ENCODE peak calls at places on chromosomes 6 and 20, in ten cellular contexts. One of them, this sample, is unnamed.

GRCh38 chr6:56652231-56652630 is 9.5 kb upstream of the DST start:
- DNase-seq in lung: no peak
- DNase-seq in lower lobe of right lung: no peak
- DNase-seq in pancreas: no peak
- DNase-seq in thoracic aorta: no peak
- DNase-seq in CD8-positive, alpha-beta T cell: no peak
- DNase-seq in fibroblast of lung: peak
- DNase-seq in IMR-90: peak
- DNase-seq in transverse colon: no peak
- DNase-seq in uterus: no peak
- DNase-seq in this sample: no peak

GRCh38 chr6:147806697-147807096 is 298.2 kb downstream of the SAMD5 start:
- DNase-seq in lung: no peak
- DNase-seq in lower lobe of right lung: no peak
- DNase-seq in pancreas: no peak
- DNase-seq in thoracic aorta: no peak
- DNase-seq in CD8-positive, alpha-beta T cell: no peak
- DNase-seq in fibroblast of lung: no peak
- DNase-seq in IMR-90: no peak
- DNase-seq in transverse colon: no peak
- DNase-seq in uterus: no peak
- DNase-seq in this sample: no peak

GRCh38 chr6:81228912-81229540 is 523.5 kb downstream of the TENT5A start:
- DNase-seq in lung: no peak
- DNase-seq in lower lobe of right lung: no peak
- DNase-seq in pancreas: no peak
- DNase-seq in thoracic aorta: no peak
- DNase-seq in CD8-positive, alpha-beta T cell: no peak
- DNase-seq in fibroblast of lung: peak
- DNase-seq in IMR-90: peak
- DNase-seq in transverse colon: no peak
- DNase-seq in uterus: no peak
- DNase-seq in this sample: no peak

GRCh38 chr6:98924647-98925046 is 23.1 kb downstream of the FBXL4 start:
- DNase-seq in lung: no peak
- DNase-seq in lower lobe of right lung: no peak
- DNase-seq in pancreas: peak
- DNase-seq in thoracic aorta: no peak
- DNase-seq in CD8-positive, alpha-beta T cell: no peak
- DNase-seq in fibroblast of lung: no peak
- DNase-seq in IMR-90: no peak
- DNase-seq in transverse colon: no peak
- DNase-seq in uterus: no peak
- DNase-seq in this sample: no peak

GRCh38 chr6:44854712-44855111 is 467.2 kb downstream of the CDC5L start:
- DNase-seq in lung: no peak
- DNase-seq in lower lobe of right lung: no peak
- DNase-seq in pancreas: no peak
- DNase-seq in thoracic aorta: no peak
- DNase-seq in CD8-positive, alpha-beta T cell: no peak
- DNase-seq in fibroblast of lung: no peak
- DNase-seq in IMR-90: no peak
- DNase-seq in transverse colon: no peak
- DNase-seq in uterus: no peak
- DNase-seq in this sample: no peak

GRCh38 chr6:127857051-127857637 is 43.7 kb downstream of the THEMIS start:
- DNase-seq in lung: no peak
- DNase-seq in lower lobe of right lung: no peak
- DNase-seq in pancreas: no peak
- DNase-seq in thoracic aorta: no peak
- DNase-seq in CD8-positive, alpha-beta T cell: no peak
- DNase-seq in fibroblast of lung: no peak
- DNase-seq in IMR-90: no peak
- DNase-seq in transverse colon: no peak
- DNase-seq in uterus: no peak
- DNase-seq in this sample: no peak

GRCh38 chr20:37990571-37991151 is 42.6 kb downstream of the TTI1 start:
- DNase-seq in lung: peak
- DNase-seq in lower lobe of right lung: peak
- DNase-seq in pancreas: no peak
- DNase-seq in thoracic aorta: no peak
- DNase-seq in CD8-positive, alpha-beta T cell: peak
- DNase-seq in fibroblast of lung: peak
- DNase-seq in IMR-90: peak
- DNase-seq in transverse colon: peak
- DNase-seq in uterus: no peak
- DNase-seq in this sample: peak

GRCh38 chr20:41475507-41475906 is 108.9 kb upstream of the EMILIN3 start:
- DNase-seq in lung: no peak
- DNase-seq in lower lobe of right lung: no peak
- DNase-seq in pancreas: no peak
- DNase-seq in thoracic aorta: no peak
- DNase-seq in CD8-positive, alpha-beta T cell: no peak
- DNase-seq in fibroblast of lung: peak
- DNase-seq in IMR-90: no peak
- DNase-seq in transverse colon: no peak
- DNase-seq in uterus: no peak
- DNase-seq in this sample: no peak

GRCh38 chr20:52191132-52191435 is 495 bp downstream of the ZFP64 start:
- DNase-seq in lung: peak
- DNase-seq in lower lobe of right lung: no peak
- DNase-seq in pancreas: no peak
- DNase-seq in thoracic aorta: no peak
- DNase-seq in CD8-positive, alpha-beta T cell: no peak
- DNase-seq in fibroblast of lung: no peak
- DNase-seq in IMR-90: peak
- DNase-seq in transverse colon: no peak
- DNase-seq in uterus: no peak
- DNase-seq in this sample: no peak

GRCh38 chr20:11810316-11811130 is 107.2 kb upstream of the BTBD3 start:
- DNase-seq in lung: no peak
- DNase-seq in lower lobe of right lung: no peak
- DNase-seq in pancreas: no peak
- DNase-seq in thoracic aorta: no peak
- DNase-seq in CD8-positive, alpha-beta T cell: no peak
- DNase-seq in fibroblast of lung: peak
- DNase-seq in IMR-90: peak
- DNase-seq in transverse colon: no peak
- DNase-seq in uterus: no peak
- DNase-seq in this sample: no peak

GRCh38 chr20:59850018-59850641 is 83.3 kb downstream of the SYCP2 start:
- DNase-seq in lung: no peak
- DNase-seq in lower lobe of right lung: no peak
- DNase-seq in pancreas: no peak
- DNase-seq in thoracic aorta: no peak
- DNase-seq in CD8-positive, alpha-beta T cell: no peak
- DNase-seq in fibroblast of lung: peak
- DNase-seq in IMR-90: peak
- DNase-seq in transverse colon: no peak
- DNase-seq in uterus: no peak
- DNase-seq in this sample: no peak

GRCh38 chr6:692356-692851 is 535 bp downstream of the EXOC2 start:
- DNase-seq in lung: peak
- DNase-seq in lower lobe of right lung: peak
- DNase-seq in pancreas: peak
- DNase-seq in thoracic aorta: no peak
- DNase-seq in CD8-positive, alpha-beta T cell: peak
- DNase-seq in fibroblast of lung: peak
- DNase-seq in IMR-90: peak
- DNase-seq in transverse colon: peak
- DNase-seq in uterus: no peak
- DNase-seq in this sample: no peak

GRCh38 chr6:2158596-2159271 is 86.7 kb downstream of the GMDS start:
- DNase-seq in lung: no peak
- DNase-seq in lower lobe of right lung: no peak
- DNase-seq in pancreas: no peak
- DNase-seq in thoracic aorta: no peak
- DNase-seq in CD8-positive, alpha-beta T cell: no peak
- DNase-seq in fibroblast of lung: peak
- DNase-seq in IMR-90: peak
- DNase-seq in transverse colon: no peak
- DNase-seq in uterus: no peak
- DNase-seq in this sample: no peak

DNA sequence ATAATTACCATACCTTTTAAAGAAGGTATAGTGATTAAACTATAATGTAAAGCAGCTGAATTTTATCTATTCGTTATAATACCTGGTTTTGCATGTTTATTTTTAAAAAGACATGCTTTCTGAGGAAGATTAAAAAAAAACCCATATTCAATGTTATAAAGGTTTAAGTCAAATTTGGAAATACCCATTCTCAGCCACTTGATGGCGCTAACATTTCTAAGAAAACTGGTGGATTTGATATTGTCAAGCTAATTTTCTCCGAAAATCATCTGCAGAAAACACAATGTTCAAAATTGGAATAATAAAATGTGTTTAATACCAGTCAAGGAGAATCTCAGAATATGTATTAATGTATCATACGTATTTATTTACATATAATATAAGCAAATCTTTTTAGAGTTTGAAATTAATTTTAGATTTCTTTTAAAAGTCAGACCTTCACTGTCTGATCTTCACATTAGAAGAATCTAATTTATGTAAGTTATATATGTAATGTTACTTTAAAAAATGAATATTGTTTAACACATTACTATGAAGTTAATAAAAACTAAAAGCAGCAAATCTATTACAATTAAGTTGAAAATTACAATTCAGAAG is 35.0 kb downstream of the SHPRH start:
- DNase-seq in lung: no peak
- DNase-seq in lower lobe of right lung: no peak
- DNase-seq in pancreas: no peak
- DNase-seq in thoracic aorta: no peak
- DNase-seq in CD8-positive, alpha-beta T cell: no peak
- DNase-seq in fibroblast of lung: peak
- DNase-seq in IMR-90: peak
- DNase-seq in transverse colon: no peak
- DNase-seq in uterus: no peak
- DNase-seq in this sample: no peak
- TF ChIP-seq CTCF in lung: no peak
- TF ChIP-seq CTCF in lower lobe of right lung: peak
- TF ChIP-seq CTCF in pancreas: peak
- TF ChIP-seq CTCF in thoracic aorta: peak
- TF ChIP-seq CTCF in CD8-positive, alpha-beta T cell: peak
- TF ChIP-seq CTCF in fibroblast of lung: peak
- TF ChIP-seq CTCF in IMR-90: peak
- TF ChIP-seq CTCF in transverse colon: peak
- TF ChIP-seq CTCF in uterus: peak
- TF ChIP-seq CTCF in this sample: peak

DNA sequence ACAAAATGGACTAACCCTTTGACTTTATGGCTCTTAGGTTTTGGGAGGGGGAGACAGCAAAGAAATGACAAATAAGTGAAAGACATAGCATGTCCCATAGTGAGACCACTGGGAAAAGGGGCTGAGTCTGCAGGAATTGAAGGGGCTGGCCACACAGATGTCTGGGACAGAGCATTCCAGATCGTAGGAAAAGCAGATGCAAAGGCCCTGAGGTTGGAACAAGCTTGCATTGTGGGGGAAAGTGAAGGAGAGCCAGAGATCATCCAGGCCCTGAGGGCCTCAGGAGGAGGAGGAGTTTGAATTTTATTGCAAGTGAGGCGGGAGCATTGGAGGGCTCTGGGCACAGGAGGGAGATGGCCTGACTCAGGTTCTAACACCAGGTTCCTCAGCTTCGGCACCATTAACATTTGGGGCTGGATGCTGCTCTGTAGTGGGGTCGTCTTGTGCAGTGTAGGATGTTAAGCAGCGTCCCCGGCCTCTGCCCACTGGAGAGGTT is 97.5 kb downstream of the CEBPB start:
- DNase-seq in lung: no peak
- DNase-seq in lower lobe of right lung: no peak
- DNase-seq in pancreas: no peak
- DNase-seq in thoracic aorta: no peak
- DNase-seq in CD8-positive, alpha-beta T cell: no peak
- DNase-seq in fibroblast of lung: no peak
- DNase-seq in IMR-90: no peak
- DNase-seq in transverse colon: no peak
- DNase-seq in uterus: no peak
- DNase-seq in this sample: no peak
- H3K27ac ChIP-seq in lung: no peak
- H3K27ac ChIP-seq in lower lobe of right lung: no peak
- H3K27ac ChIP-seq in pancreas: no peak
- H3K27ac ChIP-seq in thoracic aorta: no peak
- H3K27ac ChIP-seq in CD8-positive, alpha-beta T cell: no peak
- H3K27ac ChIP-seq in fibroblast of lung: no peak
- H3K27ac ChIP-seq in IMR-90: no peak
- H3K27ac ChIP-seq in transverse colon: no peak
- H3K27ac ChIP-seq in uterus: peak
- H3K27ac ChIP-seq in this sample: no peak

GRCh38 chr6:121651420-121651819 is 216.0 kb downstream of the GJA1 start:
- DNase-seq in lung: no peak
- DNase-seq in lower lobe of right lung: no peak
- DNase-seq in pancreas: no peak
- DNase-seq in thoracic aorta: no peak
- DNase-seq in CD8-positive, alpha-beta T cell: no peak
- DNase-seq in fibroblast of lung: peak
- DNase-seq in IMR-90: peak
- DNase-seq in transverse colon: no peak
- DNase-seq in uterus: no peak
- DNase-seq in this sample: no peak
- TF ChIP-seq CTCF in lung: no peak
- TF ChIP-seq CTCF in lower lobe of right lung: no peak
- TF ChIP-seq CTCF in pancreas: no peak
- TF ChIP-seq CTCF in thoracic aorta: no peak
- TF ChIP-seq CTCF in CD8-positive, alpha-beta T cell: no peak
- TF ChIP-seq CTCF in fibroblast of lung: no peak
- TF ChIP-seq CTCF in IMR-90: no peak
- TF ChIP-seq CTCF in transverse colon: no peak
- TF ChIP-seq CTCF in uterus: no peak
- TF ChIP-seq CTCF in this sample: no peak

GRCh38 chr20:33466303-33466646 is 22.7 kb upstream of the SNTA1 start:
- DNase-seq in lung: no peak
- DNase-seq in lower lobe of right lung: no peak
- DNase-seq in pancreas: no peak
- DNase-seq in thoracic aorta: no peak
- DNase-seq in CD8-positive, alpha-beta T cell: no peak
- DNase-seq in fibroblast of lung: no peak
- DNase-seq in IMR-90: no peak
- DNase-seq in transverse colon: no peak
- DNase-seq in uterus: no peak
- DNase-seq in this sample: no peak

GRCh38 chr20:33470457-33470856 is 19.4 kb upstream of the CBFA2T2 start:
- DNase-seq in lung: no peak
- DNase-seq in lower lobe of right lung: no peak
- DNase-seq in pancreas: no peak
- DNase-seq in thoracic aorta: no peak
- DNase-seq in CD8-positive, alpha-beta T cell: no peak
- DNase-seq in fibroblast of lung: no peak
- DNase-seq in IMR-90: no peak
- DNase-seq in transverse colon: no peak
- DNase-seq in uterus: no peak
- DNase-seq in this sample: no peak

GRCh38 chr20:33463332-33464101 is 20.0 kb upstream of the SNTA1 start:
- DNase-seq in lung: no peak
- DNase-seq in lower lobe of right lung: no peak
- DNase-seq in pancreas: no peak
- DNase-seq in thoracic aorta: no peak
- DNase-seq in CD8-positive, alpha-beta T cell: no peak
- DNase-seq in fibroblast of lung: no peak
- DNase-seq in IMR-90: no peak
- DNase-seq in transverse colon: no peak
- DNase-seq in uterus: no peak
- DNase-seq in this sample: peak

GRCh38 chr20:33460711-33461110 is 17.1 kb upstream of the SNTA1 start:
- DNase-seq in lung: no peak
- DNase-seq in lower lobe of right lung: no peak
- DNase-seq in pancreas: no peak
- DNase-seq in thoracic aorta: no peak
- DNase-seq in CD8-positive, alpha-beta T cell: no peak
- DNase-seq in fibroblast of lung: no peak
- DNase-seq in IMR-90: no peak
- DNase-seq in transverse colon: peak
- DNase-seq in uterus: no peak
- DNase-seq in this sample: no peak

GRCh38 chr20:33465536-33466302 is 22.2 kb upstream of the SNTA1 start:
- DNase-seq in lung: no peak
- DNase-seq in lower lobe of right lung: no peak
- DNase-seq in pancreas: no peak
- DNase-seq in thoracic aorta: no peak
- DNase-seq in CD8-positive, alpha-beta T cell: no peak
- DNase-seq in fibroblast of lung: peak
- DNase-seq in IMR-90: no peak
- DNase-seq in transverse colon: no peak
- DNase-seq in uterus: no peak
- DNase-seq in this sample: no peak
- H3K27ac ChIP-seq in lung: no peak
- H3K27ac ChIP-seq in lower lobe of right lung: no peak
- H3K27ac ChIP-seq in pancreas: no peak
- H3K27ac ChIP-seq in thoracic aorta: no peak
- H3K27ac ChIP-seq in CD8-positive, alpha-beta T cell: no peak
- H3K27ac ChIP-seq in fibroblast of lung: no peak
- H3K27ac ChIP-seq in IMR-90: no peak
- H3K27ac ChIP-seq in transverse colon: no peak
- H3K27ac ChIP-seq in uterus: no peak
- H3K27ac ChIP-seq in this sample: no peak